ENCODE peak calls at places on chromosomes 2 and 18, in eight cellular contexts. D is fibroblast of lung, Z is PC-3, G is mammary epithelial cell, W is hepatocyte, S is keratinocyte, I is GM23338, O is MM.1S. H is an unnamed sample.

GRCh38 chr2:62343636-62344349 is 147.9 kb downstream of the B3GNT2 start:
- DNase-seq in D (no peak), Z (peak; percentile 8), G (no peak), W (no peak), S (no peak), I (no peak), O (no peak), H (no peak)

GRCh38 chr2:165691615-165692014 is 102.4 kb downstream of the GALNT3 start:
- DNase-seq in D (peak; percentile 8), Z (peak; percentile 18), G (no peak), W (peak; percentile 10), S (no peak), I (peak; percentile 82), O (no peak), H (peak; percentile 64)

GRCh38 chr2:144364988-144365738 is 154.8 kb downstream of the ZEB2 start:
- DNase-seq in D (no peak), Z (no peak), G (peak; percentile 83), W (no peak), S (no peak), I (no peak), O (no peak), H (peak; percentile 87)

GRCh38 chr2:11710210-11710609 is 36.2 kb upstream of the LPIN1 start:
- DNase-seq in D (peak; percentile 79), Z (peak; percentile 93), G (peak; percentile 80), W (peak; percentile 59), S (no peak), I (no peak), O (no peak), H (peak; percentile 92)

GRCh38 chr2:67329513-67329912 is 67.6 kb upstream of the ETAA1 start:
- DNase-seq in D (no peak), Z (no peak), G (no peak), W (no peak), S (no peak), I (peak; percentile 51), O (no peak), H (no peak)

GRCh38 chr2:1584051-1584531 is 160.2 kb downstream of the PXDN start:
- DNase-seq in D (no peak), Z (no peak), G (no peak), W (no peak), S (no peak), I (no peak), O (no peak), H (no peak)

GRCh38 chr2:45922577-45922988 is 271.1 kb downstream of the PRKCE start:
- DNase-seq in D (peak; percentile 76), Z (peak; percentile 48), G (no peak), W (peak; percentile 80), S (no peak), I (no peak), O (no peak), H (peak; percentile 65)

GRCh38 chr18:58638446-58638845 is 9.6 kb upstream of the ALPK2 start:
- DNase-seq in D (no peak), Z (no peak), G (no peak), W (no peak), S (no peak), I (no peak), O (no peak), H (peak; percentile 78)

GRCh38 chr2:225841314-225841713 is 441.8 kb downstream of the NYAP2 start:
- DNase-seq in D (peak; percentile 68), Z (no peak), G (no peak), W (no peak), S (no peak), I (no peak), O (no peak), H (peak; percentile 20)

GRCh38 chr2:225842939-225843338 is 443.4 kb downstream of the NYAP2 start:
- DNase-seq in D (peak; percentile 63), Z (no peak), G (no peak), W (no peak), S (no peak), I (no peak), O (no peak), H (peak; percentile 27)
- H4K20me1 ChIP-seq in D (no peaks in the 10 kb centered on the region), Z (no peaks in the 10 kb centered on the region), G (no peaks in the 10 kb centered on the region), W (no peaks in the 10 kb centered on the region), S (no peaks in the 10 kb centered on the region), I (no peaks in the 10 kb centered on the region), O (no peaks in the 10 kb centered on the region), H (no peaks in the 10 kb centered on the region)

GRCh38 chr2:99607454-99607853 is 117.6 kb upstream of the REV1 start:
- DNase-seq in D (no peak), Z (no peak), G (no peak), W (no peak), S (no peak), I (no peak), O (no peak), H (no peak)

GRCh38 chr2:99609851-99610381 is 120.1 kb upstream of the REV1 start:
- DNase-seq in D (no peak), Z (peak; percentile 49), G (peak; percentile 5), W (no peak), S (no peak), I (no peak), O (no peak), H (no peak)

GRCh38 chr2:99608092-99608491 is 118.3 kb upstream of the REV1 start:
- DNase-seq in D (no peak), Z (no peak), G (no peak), W (no peak), S (no peak), I (peak; percentile 46), O (no peak), H (no peak)

GRCh38 chr2:99611034-99611433 is 121.2 kb upstream of the REV1 start:
- DNase-seq in D (no peak), Z (no peak), G (no peak), W (no peak), S (no peak), I (no peak), O (no peak), H (no peak)

GRCh38 chr2:99608861-99609260 is 119.0 kb upstream of the REV1 start:
- DNase-seq in D (no peak), Z (no peak), G (no peak), W (no peak), S (no peak), I (no peak), O (no peak), H (no peak)
- TF ChIP-seq EZH2 in D (no peak), Z (no peak), G (no peak), W (no peak), S (no peak), I (no peak), O (no peak), H (no peak)

GRCh38 chr2:134134827-134135226 is 119.0 kb upstream of the MGAT5 start:
- DNase-seq in D (no peak), Z (no peak), G (no peak), W (no peak), S (no peak), I (no peak), O (no peak), H (no peak)

GRCh38 chr2:134135793-134136192 is 118.1 kb upstream of the MGAT5 start:
- DNase-seq in D (no peak), Z (no peak), G (no peak), W (no peak), S (no peak), I (no peak), O (no peak), H (no peak)

GRCh38 chr2:134137182-134137595 is 116.7 kb upstream of the MGAT5 start:
- DNase-seq in D (peak; percentile 40), Z (peak; percentile 11), G (no peak), W (no peak), S (peak; percentile 74), I (no peak), O (peak; percentile 42), H (peak; percentile 67)

GRCh38 chr2:134138115-134138514 is 115.8 kb upstream of the MGAT5 start:
- DNase-seq in D (no peak), Z (no peak), G (no peak), W (no peak), S (no peak), I (no peak), O (no peak), H (peak; percentile 34)

DNA sequence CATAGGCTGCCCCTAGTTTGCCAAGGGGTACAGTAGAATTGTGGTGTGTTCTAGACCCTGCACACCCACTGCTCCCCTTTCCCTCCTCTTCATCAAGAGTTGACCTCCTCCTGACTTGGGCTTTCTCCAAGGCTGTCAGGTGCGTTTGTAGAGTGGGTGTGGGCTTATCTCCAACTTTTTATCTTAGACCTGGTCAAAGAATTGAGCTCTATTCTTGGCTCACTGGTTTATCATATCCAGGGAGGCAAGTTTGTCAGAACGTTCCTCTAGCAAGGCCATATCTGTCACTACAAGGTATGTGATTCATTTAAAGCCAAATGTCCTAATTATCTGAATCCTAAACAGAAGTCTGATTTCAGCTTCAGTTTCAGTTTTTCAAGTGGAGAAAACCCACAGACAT is 117.2 kb upstream of the MGAT5 start:
- DNase-seq in D (no peak), Z (no peak), G (no peak), W (no peak), S (no peak), I (no peak), O (no peak), H (no peak)
- H4K20me1 ChIP-seq in D (peaks cover 3% of the 10 kb centered on the region), Z (peaks cover 7% of the 10 kb centered on the region), G (no peaks in the 10 kb centered on the region), W (no peaks in the 10 kb centered on the region), S (no peaks in the 10 kb centered on the region), I (no peaks in the 10 kb centered on the region), O (no peaks in the 10 kb centered on the region), H (peaks cover 2% of the 10 kb centered on the region)

GRCh38 chr18:78981652-78981955 is 2.0 kb downstream of the SALL3 start:
- DNase-seq in D (no peak), Z (no peak), G (no peak), W (no peak), S (no peak), I (peak; percentile 72), O (no peak), H (no peak)

GRCh38 chr18:78980279-78980771 is 707 bp downstream of the SALL3 start:
- DNase-seq in D (no peak), Z (no peak), G (no peak), W (no peak), S (no peak), I (peak; percentile 52), O (no peak), H (no peak)

GRCh38 chr18:78982186-78982585 is 2.6 kb downstream of the SALL3 start:
- DNase-seq in D (no peak), Z (no peak), G (no peak), W (no peak), S (no peak), I (peak; percentile 36), O (no peak), H (no peak)

GRCh38 chr18:78979682-78980278 is at the start of gene SALL3:
- DNase-seq in D (no peak), Z (no peak), G (no peak), W (no peak), S (no peak), I (peak; percentile 74), O (no peak), H (no peak)

DNA sequence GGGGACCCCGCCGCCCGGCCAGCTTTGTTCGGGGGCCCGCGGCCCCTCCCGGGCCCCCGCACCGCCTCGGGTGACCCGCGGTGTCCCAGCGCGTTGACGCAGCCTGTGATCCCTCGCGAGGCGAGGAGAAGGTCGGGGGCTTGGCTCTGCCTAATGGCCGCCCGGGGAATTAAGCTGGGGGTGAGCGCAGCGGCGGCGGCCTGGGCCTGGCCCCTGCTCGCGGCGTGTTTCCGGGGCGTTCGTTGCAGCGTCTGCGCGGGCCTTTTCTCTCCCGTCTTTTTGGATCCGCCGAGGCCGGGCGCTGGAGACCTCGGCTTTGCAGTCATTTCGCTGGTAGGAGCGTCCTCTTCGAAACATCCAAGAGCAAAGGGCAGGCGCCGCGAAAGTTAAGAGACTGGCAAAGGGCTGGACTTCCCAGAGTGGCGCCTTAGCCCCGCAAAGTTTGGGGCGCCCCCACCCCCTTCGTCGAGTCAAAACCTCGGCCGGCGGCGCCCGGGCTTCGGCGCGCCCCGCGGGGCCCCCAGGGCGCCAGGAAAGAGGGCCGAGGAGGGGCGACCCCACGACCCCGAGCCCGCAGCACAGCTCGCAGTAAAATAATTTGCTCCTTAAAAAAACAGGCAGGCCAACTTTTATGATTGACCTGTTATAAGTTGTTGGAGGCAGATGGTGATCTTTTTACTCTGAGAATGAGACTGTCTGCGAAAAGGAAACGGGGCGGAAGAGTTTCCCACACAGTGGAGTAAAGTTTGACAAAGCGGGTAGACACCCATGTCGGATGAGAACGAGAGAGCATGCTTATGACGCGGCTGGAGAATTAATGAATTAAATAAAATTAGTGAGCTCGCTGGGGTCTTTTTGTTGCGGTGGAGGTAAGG is 1.4 kb downstream of the SALL3 start:
- DNase-seq in D (no peak), Z (no peak), G (no peak), W (no peak), S (no peak), I (peak; percentile 34), O (no peak), H (no peak)
- TF ChIP-seq EZH2 in D (peak; percentile 76), Z (peak; percentile 32), G (peak; percentile 24), W (peak; percentile 96), S (peak; percentile 77), I (peak; percentile 57), O (no peak), H (peak; percentile 72)

H was measured in astrocyte.